ENCODE peak calls at places on chromosomes 16 and 17, in eight cellular contexts. One of them, this sample, is unnamed.

GRCh38 chr16:19386555-19386954 is 31.1 kb upstream of the TMC5 start:
- DNase-seq in pancreas: no peak
- DNase-seq in endothelial cell of umbilical vein: no peak
- DNase-seq in A549: no peak
- DNase-seq in PC-9: no peak
- DNase-seq in psoas muscle: no peak
- DNase-seq in adrenal gland: no peak
- DNase-seq in BE2C: no peak
- DNase-seq in this sample: no peak

GRCh38 chr16:31874354-31875111 is 926 bp downstream of the ZNF267 start:
- DNase-seq in pancreas: no peak
- DNase-seq in endothelial cell of umbilical vein: peak; percentile 62
- DNase-seq in A549: peak; percentile 43
- DNase-seq in PC-9: peak; percentile 71
- DNase-seq in psoas muscle: no peak
- DNase-seq in adrenal gland: peak; percentile 35
- DNase-seq in BE2C: no peak
- DNase-seq in this sample: peak; percentile 51

GRCh38 chr17:37521821-37522220 is 32.1 kb downstream of the DUSP14 start:
- DNase-seq in pancreas: no peak
- DNase-seq in endothelial cell of umbilical vein: no peak
- DNase-seq in A549: no peak
- DNase-seq in PC-9: no peak
- DNase-seq in psoas muscle: no peak
- DNase-seq in adrenal gland: no peak
- DNase-seq in BE2C: no peak
- DNase-seq in this sample: no peak

GRCh38 chr16:63720848-63721247 is 1401.0 kb downstream of the CDH11 start:
- DNase-seq in pancreas: no peak
- DNase-seq in endothelial cell of umbilical vein: no peak
- DNase-seq in A549: no peak
- DNase-seq in PC-9: no peak
- DNase-seq in psoas muscle: no peak
- DNase-seq in adrenal gland: no peak
- DNase-seq in BE2C: no peak
- DNase-seq in this sample: no peak

GRCh38 chr16:10080031-10080772 is 102.0 kb downstream of the GRIN2A start:
- DNase-seq in pancreas: peak; percentile 59
- DNase-seq in endothelial cell of umbilical vein: peak; percentile 73
- DNase-seq in A549: no peak
- DNase-seq in PC-9: peak; percentile 86
- DNase-seq in psoas muscle: peak; percentile 36
- DNase-seq in adrenal gland: peak; percentile 66
- DNase-seq in BE2C: no peak
- DNase-seq in this sample: no peak

GRCh38 chr17:80673152-80673920 is 128.7 kb downstream of the RPTOR start:
- DNase-seq in pancreas: no peak
- DNase-seq in endothelial cell of umbilical vein: peak; percentile 38
- DNase-seq in A549: no peak
- DNase-seq in PC-9: no peak
- DNase-seq in psoas muscle: no peak
- DNase-seq in adrenal gland: peak; percentile 37
- DNase-seq in BE2C: no peak
- DNase-seq in this sample: no peak

GRCh38 chr16:86033971-86034370 is 135.0 kb downstream of the IRF8 start:
- DNase-seq in pancreas: peak; percentile 22
- DNase-seq in endothelial cell of umbilical vein: no peak
- DNase-seq in A549: no peak
- DNase-seq in PC-9: no peak
- DNase-seq in psoas muscle: no peak
- DNase-seq in adrenal gland: no peak
- DNase-seq in BE2C: no peak
- DNase-seq in this sample: no peak

GRCh38 chr17:19332371-19333131 is 30.0 kb downstream of the B9D1 start:
- DNase-seq in pancreas: peak; percentile 62
- DNase-seq in endothelial cell of umbilical vein: no peak
- DNase-seq in A549: no peak
- DNase-seq in PC-9: no peak
- DNase-seq in psoas muscle: no peak
- DNase-seq in adrenal gland: no peak
- DNase-seq in BE2C: peak; percentile 45
- DNase-seq in this sample: no peak

GRCh38 chr17:50634123-50634914 is at the start of gene ABCC3:
- DNase-seq in pancreas: peak; percentile 87
- DNase-seq in endothelial cell of umbilical vein: no peak
- DNase-seq in A549: peak; percentile 87
- DNase-seq in PC-9: no peak
- DNase-seq in psoas muscle: peak; percentile 65
- DNase-seq in adrenal gland: peak; percentile 86
- DNase-seq in BE2C: peak; percentile 34
- DNase-seq in this sample: no peak

GRCh38 chr16:84423416-84423837 is 55.1 kb downstream of the ATP2C2 start:
- DNase-seq in pancreas: peak; percentile 26
- DNase-seq in endothelial cell of umbilical vein: peak; percentile 14
- DNase-seq in A549: peak; percentile 66
- DNase-seq in PC-9: peak; percentile 53
- DNase-seq in psoas muscle: no peak
- DNase-seq in adrenal gland: no peak
- DNase-seq in BE2C: no peak
- DNase-seq in this sample: no peak

GRCh38 chr17:10105513-10106001 is 92.8 kb downstream of the GAS7 start:
- DNase-seq in pancreas: no peak
- DNase-seq in endothelial cell of umbilical vein: no peak
- DNase-seq in A549: no peak
- DNase-seq in PC-9: no peak
- DNase-seq in psoas muscle: no peak
- DNase-seq in adrenal gland: peak; percentile 9
- DNase-seq in BE2C: no peak
- DNase-seq in this sample: no peak

GRCh38 chr17:47203984-47204721 is 5.0 kb upstream of the MYL4 start:
- DNase-seq in pancreas: no peak
- DNase-seq in endothelial cell of umbilical vein: no peak
- DNase-seq in A549: no peak
- DNase-seq in PC-9: no peak
- DNase-seq in psoas muscle: no peak
- DNase-seq in adrenal gland: no peak
- DNase-seq in BE2C: no peak
- DNase-seq in this sample: no peak

GRCh38 chr17:35630530-35631148 is 43.5 kb downstream of the AP2B1 start:
- DNase-seq in pancreas: no peak
- DNase-seq in endothelial cell of umbilical vein: peak; percentile 79
- DNase-seq in A549: no peak
- DNase-seq in PC-9: no peak
- DNase-seq in psoas muscle: no peak
- DNase-seq in adrenal gland: no peak
- DNase-seq in BE2C: no peak
- DNase-seq in this sample: no peak

GRCh38 chr16:12891836-12892235 is 9.6 kb upstream of the SHISA9 start:
- DNase-seq in pancreas: no peak
- DNase-seq in endothelial cell of umbilical vein: no peak
- DNase-seq in A549: no peak
- DNase-seq in PC-9: peak; percentile 87
- DNase-seq in psoas muscle: no peak
- DNase-seq in adrenal gland: no peak
- DNase-seq in BE2C: no peak
- DNase-seq in this sample: no peak

GRCh38 chr17:66469890-66470289 is 167.5 kb downstream of the PRKCA start:
- DNase-seq in pancreas: no peak
- DNase-seq in endothelial cell of umbilical vein: no peak
- DNase-seq in A549: no peak
- DNase-seq in PC-9: no peak
- DNase-seq in psoas muscle: no peak
- DNase-seq in adrenal gland: no peak
- DNase-seq in BE2C: no peak
- DNase-seq in this sample: no peak

GRCh38 chr16:85475233-85475632 is 137.9 kb upstream of the GSE1 start:
- DNase-seq in pancreas: no peak
- DNase-seq in endothelial cell of umbilical vein: no peak
- DNase-seq in A549: no peak
- DNase-seq in PC-9: no peak
- DNase-seq in psoas muscle: no peak
- DNase-seq in adrenal gland: peak; percentile 61
- DNase-seq in BE2C: peak; percentile 64
- DNase-seq in this sample: no peak

GRCh38 chr16:50195756-50196155 is 42.6 kb downstream of the TENT4B start:
- DNase-seq in pancreas: no peak
- DNase-seq in endothelial cell of umbilical vein: no peak
- DNase-seq in A549: no peak
- DNase-seq in PC-9: no peak
- DNase-seq in psoas muscle: no peak
- DNase-seq in adrenal gland: no peak
- DNase-seq in BE2C: no peak
- DNase-seq in this sample: no peak
- H3K4me1 ChIP-seq in pancreas: peaks cover 7% of the 10 kb centered on the region
- H3K4me1 ChIP-seq in endothelial cell of umbilical vein: peaks cover 12% of the 10 kb centered on the region
- H3K4me1 ChIP-seq in A549: peaks cover 29% of the 10 kb centered on the region
- H3K4me1 ChIP-seq in PC-9: peaks cover 5% of the 10 kb centered on the region
- H3K4me1 ChIP-seq in psoas muscle: peaks cover 21% of the 10 kb centered on the region
- H3K4me1 ChIP-seq in adrenal gland: peaks cover 31% of the 10 kb centered on the region
- H3K4me1 ChIP-seq in BE2C: no peaks in the 10 kb centered on the region
- H3K4me1 ChIP-seq in this sample: peaks cover 8% of the 10 kb centered on the region

DNA sequence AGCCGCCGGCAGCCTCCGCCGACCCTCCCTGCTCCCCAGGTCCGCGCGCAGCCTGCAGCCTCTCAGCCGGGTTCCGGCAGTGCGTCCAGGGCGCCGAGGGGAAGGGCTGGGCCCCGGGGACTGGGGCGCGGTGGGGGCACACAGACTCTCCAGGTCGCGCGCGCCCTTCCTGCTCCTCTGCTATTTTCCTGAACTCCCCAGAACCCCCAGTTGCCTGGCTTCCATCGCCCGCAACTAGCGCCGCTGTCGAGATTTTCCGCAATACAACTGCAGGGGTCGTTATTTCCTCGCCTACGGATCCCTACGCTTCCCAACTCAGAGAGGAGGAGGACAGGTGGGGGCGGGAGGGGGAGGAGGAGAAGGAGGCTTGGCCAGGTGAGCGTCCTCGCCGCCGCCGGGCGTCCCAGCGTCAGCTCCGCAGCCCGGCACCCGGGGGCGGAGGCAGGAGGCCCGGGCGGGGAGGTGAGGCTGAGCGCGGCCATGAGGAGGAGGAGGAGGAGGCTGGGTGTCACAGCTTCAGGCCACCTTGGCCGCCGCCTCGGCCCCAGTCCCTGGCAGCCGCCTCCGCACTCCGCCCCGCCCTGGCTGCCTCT is at the start of gene CA10:
- DNase-seq in pancreas: peak; percentile 58
- DNase-seq in endothelial cell of umbilical vein: no peak
- DNase-seq in A549: no peak
- DNase-seq in PC-9: no peak
- DNase-seq in psoas muscle: no peak
- DNase-seq in adrenal gland: no peak
- DNase-seq in BE2C: peak; percentile 52
- DNase-seq in this sample: no peak
- H3K4me3 ChIP-seq in pancreas: no peak within 1 kb of the TSS
- H3K4me3 ChIP-seq in endothelial cell of umbilical vein: no peak within 1 kb of the TSS
- H3K4me3 ChIP-seq in A549: no peak within 1 kb of the TSS
- H3K4me3 ChIP-seq in PC-9: no peak within 1 kb of the TSS
- H3K4me3 ChIP-seq in psoas muscle: peak within 1 kb of the TSS; percentile 50
- H3K4me3 ChIP-seq in adrenal gland: no peak within 1 kb of the TSS
- H3K4me3 ChIP-seq in BE2C: peak within 1 kb of the TSS; percentile 75
- H3K4me3 ChIP-seq in this sample: no peak within 1 kb of the TSS

GRCh38 chr17:82525712-82526111 is 6.2 kb downstream of the FOXK2 start:
- DNase-seq in pancreas: no peak
- DNase-seq in endothelial cell of umbilical vein: no peak
- DNase-seq in A549: no peak
- DNase-seq in PC-9: no peak
- DNase-seq in psoas muscle: no peak
- DNase-seq in adrenal gland: no peak
- DNase-seq in BE2C: no peak
- DNase-seq in this sample: no peak
- H3K4me1 ChIP-seq in pancreas: peaks cover 42% of the 10 kb centered on the region
- H3K4me1 ChIP-seq in endothelial cell of umbilical vein: peaks cover 4% of the 10 kb centered on the region
- H3K4me1 ChIP-seq in A549: peaks cover 50% of the 10 kb centered on the region
- H3K4me1 ChIP-seq in PC-9: peaks cover 10% of the 10 kb centered on the region
- H3K4me1 ChIP-seq in psoas muscle: peaks cover 82% of the 10 kb centered on the region
- H3K4me1 ChIP-seq in adrenal gland: peaks cover 91% of the 10 kb centered on the region
- H3K4me1 ChIP-seq in BE2C: peaks cover 10% of the 10 kb centered on the region
- H3K4me1 ChIP-seq in this sample: peaks cover 5% of the 10 kb centered on the region

GRCh38 chr17:72392056-72393010 is 271.5 kb downstream of the SOX9 start:
- DNase-seq in pancreas: no peak
- DNase-seq in endothelial cell of umbilical vein: no peak
- DNase-seq in A549: no peak
- DNase-seq in PC-9: no peak
- DNase-seq in psoas muscle: no peak
- DNase-seq in adrenal gland: no peak
- DNase-seq in BE2C: no peak
- DNase-seq in this sample: no peak
- H3K4me3 ChIP-seq in pancreas: no peak overlapping the region
- H3K4me3 ChIP-seq in endothelial cell of umbilical vein: no peak overlapping the region
- H3K4me3 ChIP-seq in A549: no peak overlapping the region
- H3K4me3 ChIP-seq in PC-9: no peak overlapping the region
- H3K4me3 ChIP-seq in psoas muscle: no peak overlapping the region
- H3K4me3 ChIP-seq in adrenal gland: no peak overlapping the region
- H3K4me3 ChIP-seq in BE2C: no peak overlapping the region
- H3K4me3 ChIP-seq in this sample: no peak overlapping the region

DNA sequence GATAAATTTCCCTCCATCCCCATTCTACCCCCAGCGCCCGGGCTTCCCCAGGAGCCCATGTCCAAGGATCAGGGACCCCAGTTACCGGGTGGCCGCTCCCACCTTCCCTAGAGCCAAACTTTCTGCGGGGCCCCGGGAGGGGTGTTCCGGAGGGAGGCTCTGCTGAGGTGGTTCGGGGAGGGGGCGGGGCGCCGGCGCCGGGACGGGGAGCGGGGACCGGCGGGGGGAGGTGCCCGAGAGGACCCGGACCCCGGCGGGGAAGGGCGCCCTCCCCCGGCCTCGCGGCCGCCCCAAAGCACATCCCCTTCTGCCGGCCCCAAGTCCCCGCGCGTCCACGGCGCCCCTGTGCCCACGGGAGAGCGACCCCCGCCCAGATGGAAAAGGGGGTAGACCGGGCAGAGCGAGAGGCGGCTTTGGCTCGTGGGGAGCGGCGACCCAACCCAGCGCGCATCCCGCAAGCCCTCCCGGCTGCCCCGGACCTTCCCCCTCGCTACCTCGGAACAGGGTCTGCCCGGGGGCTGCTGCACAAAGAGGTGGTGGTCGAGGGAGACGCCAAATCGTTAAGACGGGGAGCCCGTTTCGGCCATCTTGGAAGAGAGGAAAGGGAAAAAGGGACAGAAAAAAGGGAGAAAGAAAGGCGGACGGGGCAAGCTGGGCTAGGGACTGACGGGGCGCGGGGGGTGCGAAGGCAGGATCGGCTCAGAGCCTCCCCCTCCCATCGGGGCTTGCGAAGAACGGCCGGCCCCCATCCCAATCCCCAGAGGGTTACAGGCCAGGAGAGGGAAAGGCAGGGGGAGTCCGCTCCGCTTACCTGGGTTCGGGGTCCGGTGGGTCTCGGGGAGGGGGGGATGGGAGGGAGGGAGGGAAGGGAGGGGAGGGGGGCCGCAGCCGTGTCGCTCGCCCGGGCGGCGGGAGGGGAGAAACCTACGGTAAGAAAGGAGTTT is 479 bp downstream of the PCGF2 start:
- DNase-seq in pancreas: peak; percentile 85
- DNase-seq in endothelial cell of umbilical vein: no peak
- DNase-seq in A549: no peak
- DNase-seq in PC-9: no peak
- DNase-seq in psoas muscle: peak; percentile 52
- DNase-seq in adrenal gland: peak; percentile 49
- DNase-seq in BE2C: peak; percentile 65
- DNase-seq in this sample: peak; percentile 76
- H3K4me1 ChIP-seq in pancreas: peaks cover 22% of the 10 kb centered on the region
- H3K4me1 ChIP-seq in endothelial cell of umbilical vein: peaks cover 53% of the 10 kb centered on the region
- H3K4me1 ChIP-seq in A549: peaks cover 43% of the 10 kb centered on the region
- H3K4me1 ChIP-seq in PC-9: peaks cover 27% of the 10 kb centered on the region
- H3K4me1 ChIP-seq in psoas muscle: peaks cover 17% of the 10 kb centered on the region
- H3K4me1 ChIP-seq in adrenal gland: peaks cover 47% of the 10 kb centered on the region
- H3K4me1 ChIP-seq in BE2C: peaks cover 31% of the 10 kb centered on the region
- H3K4me1 ChIP-seq in this sample: peaks cover 20% of the 10 kb centered on the region

This sample was measured in HAP-1.